ENCODE peak calls at places on chromosome 15, in five cellular contexts. One of them, this sample, is unnamed.

GRCh38 chr15:32802296-32802936 is 84.6 kb downstream of the GREM1 start:
- DNase-seq in hepatocyte: no peak
- DNase-seq in esophagus squamous epithelium: no peak
- DNase-seq in CD8-positive, alpha-beta memory T cell: no peak
- DNase-seq in left ventricle myocardium inferior: no peak
- DNase-seq in this sample: no peak

GRCh38 chr15:58182460-58183163 is 44.4 kb downstream of the AQP9 start:
- DNase-seq in hepatocyte: peak
- DNase-seq in esophagus squamous epithelium: no peak
- DNase-seq in CD8-positive, alpha-beta memory T cell: no peak
- DNase-seq in left ventricle myocardium inferior: peak
- DNase-seq in this sample: no peak

GRCh38 chr15:35657679-35658201 is 111.8 kb upstream of the DPH6 start:
- DNase-seq in hepatocyte: no peak
- DNase-seq in esophagus squamous epithelium: no peak
- DNase-seq in CD8-positive, alpha-beta memory T cell: no peak
- DNase-seq in left ventricle myocardium inferior: no peak
- DNase-seq in this sample: no peak

GRCh38 chr15:56393277-56393676 is 28.1 kb downstream of the TEX9 start:
- DNase-seq in hepatocyte: no peak
- DNase-seq in esophagus squamous epithelium: no peak
- DNase-seq in CD8-positive, alpha-beta memory T cell: no peak
- DNase-seq in left ventricle myocardium inferior: no peak
- DNase-seq in this sample: no peak

GRCh38 chr15:41832875-41833274 is 5.0 kb downstream of the JMJD7 start:
- DNase-seq in hepatocyte: no peak
- DNase-seq in esophagus squamous epithelium: no peak
- DNase-seq in CD8-positive, alpha-beta memory T cell: no peak
- DNase-seq in left ventricle myocardium inferior: no peak
- DNase-seq in this sample: no peak

GRCh38 chr15:98866503-98866902 is 141.1 kb downstream of the PGPEP1L start:
- DNase-seq in hepatocyte: no peak
- DNase-seq in esophagus squamous epithelium: no peak
- DNase-seq in CD8-positive, alpha-beta memory T cell: no peak
- DNase-seq in left ventricle myocardium inferior: no peak
- DNase-seq in this sample: no peak

GRCh38 chr15:71651750-71652186 is 158.6 kb upstream of the NR2E3 start:
- DNase-seq in hepatocyte: peak
- DNase-seq in esophagus squamous epithelium: no peak
- DNase-seq in CD8-positive, alpha-beta memory T cell: no peak
- DNase-seq in left ventricle myocardium inferior: no peak
- DNase-seq in this sample: no peak

GRCh38 chr15:45448066-45448510 is 69.7 kb upstream of the GATM start:
- DNase-seq in hepatocyte: no peak
- DNase-seq in esophagus squamous epithelium: no peak
- DNase-seq in CD8-positive, alpha-beta memory T cell: no peak
- DNase-seq in left ventricle myocardium inferior: no peak
- DNase-seq in this sample: no peak

GRCh38 chr15:96553931-96554330 is 223.4 kb downstream of the NR2F2 start:
- DNase-seq in hepatocyte: no peak
- DNase-seq in esophagus squamous epithelium: no peak
- DNase-seq in CD8-positive, alpha-beta memory T cell: no peak
- DNase-seq in left ventricle myocardium inferior: no peak
- DNase-seq in this sample: no peak

GRCh38 chr15:21269121-21269520 is 171.2 kb downstream of the POTEB3 start:
- DNase-seq in hepatocyte: peak
- DNase-seq in esophagus squamous epithelium: no peak
- DNase-seq in CD8-positive, alpha-beta memory T cell: no peak
- DNase-seq in left ventricle myocardium inferior: no peak
- DNase-seq in this sample: no peak

GRCh38 chr15:98954411-98954810 is 53.2 kb downstream of the PGPEP1L start:
- DNase-seq in hepatocyte: no peak
- DNase-seq in esophagus squamous epithelium: no peak
- DNase-seq in CD8-positive, alpha-beta memory T cell: no peak
- DNase-seq in left ventricle myocardium inferior: peak
- DNase-seq in this sample: no peak

GRCh38 chr15:88776646-88777045 is 26.6 kb upstream of the ACAN start:
- DNase-seq in hepatocyte: no peak
- DNase-seq in esophagus squamous epithelium: no peak
- DNase-seq in CD8-positive, alpha-beta memory T cell: no peak
- DNase-seq in left ventricle myocardium inferior: no peak
- DNase-seq in this sample: no peak

GRCh38 chr15:92822216-92823144 is 77.6 kb upstream of the CHD2 start:
- DNase-seq in hepatocyte: no peak
- DNase-seq in esophagus squamous epithelium: no peak
- DNase-seq in CD8-positive, alpha-beta memory T cell: no peak
- DNase-seq in left ventricle myocardium inferior: no peak
- DNase-seq in this sample: no peak

GRCh38 chr15:81751321-81751720 is 294.5 kb downstream of the MEX3B start:
- DNase-seq in hepatocyte: no peak
- DNase-seq in esophagus squamous epithelium: no peak
- DNase-seq in CD8-positive, alpha-beta memory T cell: no peak
- DNase-seq in left ventricle myocardium inferior: no peak
- DNase-seq in this sample: no peak

GRCh38 chr15:81744364-81744763 is 301.5 kb downstream of the MEX3B start:
- DNase-seq in hepatocyte: no peak
- DNase-seq in esophagus squamous epithelium: no peak
- DNase-seq in CD8-positive, alpha-beta memory T cell: no peak
- DNase-seq in left ventricle myocardium inferior: no peak
- DNase-seq in this sample: no peak

GRCh38 chr15:81749667-81750360 is 296.0 kb downstream of the MEX3B start:
- DNase-seq in hepatocyte: no peak
- DNase-seq in esophagus squamous epithelium: no peak
- DNase-seq in CD8-positive, alpha-beta memory T cell: no peak
- DNase-seq in left ventricle myocardium inferior: peak
- DNase-seq in this sample: no peak

GRCh38 chr15:81747477-81747876 is 298.3 kb downstream of the MEX3B start:
- DNase-seq in hepatocyte: no peak
- DNase-seq in esophagus squamous epithelium: no peak
- DNase-seq in CD8-positive, alpha-beta memory T cell: no peak
- DNase-seq in left ventricle myocardium inferior: no peak
- DNase-seq in this sample: no peak

DNA sequence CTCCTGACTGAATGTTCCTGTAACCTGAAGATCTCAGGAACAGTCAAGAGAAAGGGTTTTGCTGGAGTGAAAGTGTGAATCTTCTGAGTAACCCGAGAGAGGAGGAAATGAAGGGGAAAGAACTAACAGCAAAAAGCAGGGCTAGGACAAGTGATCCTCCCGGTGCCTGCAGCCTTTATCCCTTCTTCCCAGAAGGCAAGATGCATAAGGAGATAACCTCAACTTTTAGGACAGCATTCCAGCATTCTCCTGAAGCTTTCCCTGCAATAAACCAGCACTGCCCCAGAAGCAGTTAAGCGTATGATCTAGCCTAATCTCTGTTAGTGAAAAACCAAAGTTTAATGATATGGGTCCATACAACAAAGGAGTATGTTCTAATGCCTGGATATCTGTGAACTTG is 298.8 kb downstream of the MEX3B start:
- DNase-seq in hepatocyte: no peak
- DNase-seq in esophagus squamous epithelium: no peak
- DNase-seq in CD8-positive, alpha-beta memory T cell: no peak
- DNase-seq in left ventricle myocardium inferior: no peak
- DNase-seq in this sample: no peak
- H3K27ac ChIP-seq in hepatocyte: no peak
- H3K27ac ChIP-seq in esophagus squamous epithelium: no peak
- H3K27ac ChIP-seq in CD8-positive, alpha-beta memory T cell: no peak
- H3K27ac ChIP-seq in left ventricle myocardium inferior: no peak
- H3K27ac ChIP-seq in this sample: no peak

GRCh38 chr15:65044724-65045481 is at the start of gene SLC51B:
- DNase-seq in hepatocyte: peak
- DNase-seq in esophagus squamous epithelium: no peak
- DNase-seq in CD8-positive, alpha-beta memory T cell: no peak
- DNase-seq in left ventricle myocardium inferior: peak
- DNase-seq in this sample: no peak

GRCh38 chr15:65050270-65050669 is 5.1 kb downstream of the SLC51B start:
- DNase-seq in hepatocyte: no peak
- DNase-seq in esophagus squamous epithelium: no peak
- DNase-seq in CD8-positive, alpha-beta memory T cell: no peak
- DNase-seq in left ventricle myocardium inferior: no peak
- DNase-seq in this sample: no peak

GRCh38 chr15:65051266-65051665 is 6.1 kb downstream of the SLC51B start:
- DNase-seq in hepatocyte: no peak
- DNase-seq in esophagus squamous epithelium: no peak
- DNase-seq in CD8-positive, alpha-beta memory T cell: no peak
- DNase-seq in left ventricle myocardium inferior: no peak
- DNase-seq in this sample: no peak

GRCh38 chr15:65052956-65053355 is 7.8 kb downstream of the SLC51B start:
- DNase-seq in hepatocyte: no peak
- DNase-seq in esophagus squamous epithelium: no peak
- DNase-seq in CD8-positive, alpha-beta memory T cell: no peak
- DNase-seq in left ventricle myocardium inferior: no peak
- DNase-seq in this sample: no peak

DNA sequence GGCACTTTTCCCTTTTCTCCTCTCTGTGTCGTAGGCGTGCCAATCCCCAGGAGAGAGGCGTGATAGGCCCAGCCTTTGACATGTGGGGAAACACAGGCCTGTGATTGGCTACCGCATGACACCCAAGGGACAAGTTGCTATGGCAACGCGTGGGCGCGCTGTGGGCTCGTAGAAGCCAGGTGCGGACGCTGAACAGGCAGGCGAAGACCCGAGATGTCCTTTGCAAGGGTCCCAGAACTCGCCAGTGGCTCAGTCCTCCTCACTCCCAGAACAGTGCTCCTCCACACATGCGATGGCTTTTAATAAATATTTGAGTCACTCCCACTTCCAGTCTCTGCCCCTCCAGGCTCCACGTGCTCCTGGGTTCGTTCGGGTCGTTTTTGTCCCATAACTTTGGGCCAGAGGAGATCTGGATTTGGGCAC is 4.2 kb downstream of the SLC51B start:
- DNase-seq in hepatocyte: peak
- DNase-seq in esophagus squamous epithelium: peak
- DNase-seq in CD8-positive, alpha-beta memory T cell: peak
- DNase-seq in left ventricle myocardium inferior: peak
- DNase-seq in this sample: peak
- H3K27ac ChIP-seq in hepatocyte: no peak
- H3K27ac ChIP-seq in esophagus squamous epithelium: no peak
- H3K27ac ChIP-seq in CD8-positive, alpha-beta memory T cell: no peak
- H3K27ac ChIP-seq in left ventricle myocardium inferior: no peak
- H3K27ac ChIP-seq in this sample: no peak

GRCh38 chr15:67119238-67119846 is 53.9 kb downstream of the SMAD3 start:
- DNase-seq in hepatocyte: no peak
- DNase-seq in esophagus squamous epithelium: no peak
- DNase-seq in CD8-positive, alpha-beta memory T cell: no peak
- DNase-seq in left ventricle myocardium inferior: no peak
- DNase-seq in this sample: no peak
- H3K27ac ChIP-seq in hepatocyte: peak
- H3K27ac ChIP-seq in esophagus squamous epithelium: peak
- H3K27ac ChIP-seq in CD8-positive, alpha-beta memory T cell: no peak
- H3K27ac ChIP-seq in left ventricle myocardium inferior: peak
- H3K27ac ChIP-seq in this sample: no peak

GRCh38 chr15:43370310-43370974 is 401 bp downstream of the ZSCAN29 start:
- DNase-seq in hepatocyte: peak
- DNase-seq in esophagus squamous epithelium: no peak
- DNase-seq in CD8-positive, alpha-beta memory T cell: peak
- DNase-seq in left ventricle myocardium inferior: peak
- DNase-seq in this sample: no peak
- H3K27ac ChIP-seq in hepatocyte: peak
- H3K27ac ChIP-seq in esophagus squamous epithelium: peak
- H3K27ac ChIP-seq in CD8-positive, alpha-beta memory T cell: peak
- H3K27ac ChIP-seq in left ventricle myocardium inferior: peak
- H3K27ac ChIP-seq in this sample: peak

GRCh38 chr15:94027571-94027970 is 203.8 kb upstream of the MCTP2 start:
- DNase-seq in hepatocyte: no peak
- DNase-seq in esophagus squamous epithelium: no peak
- DNase-seq in CD8-positive, alpha-beta memory T cell: no peak
- DNase-seq in left ventricle myocardium inferior: no peak
- DNase-seq in this sample: no peak

GRCh38 chr15:94026458-94026967 is 204.8 kb upstream of the MCTP2 start:
- DNase-seq in hepatocyte: peak
- DNase-seq in esophagus squamous epithelium: no peak
- DNase-seq in CD8-positive, alpha-beta memory T cell: no peak
- DNase-seq in left ventricle myocardium inferior: no peak
- DNase-seq in this sample: no peak

GRCh38 chr15:94019062-94019461 is 212.3 kb upstream of the MCTP2 start:
- DNase-seq in hepatocyte: no peak
- DNase-seq in esophagus squamous epithelium: no peak
- DNase-seq in CD8-positive, alpha-beta memory T cell: no peak
- DNase-seq in left ventricle myocardium inferior: no peak
- DNase-seq in this sample: no peak

GRCh38 chr15:94021621-94022320 is 209.6 kb upstream of the MCTP2 start:
- DNase-seq in hepatocyte: no peak
- DNase-seq in esophagus squamous epithelium: no peak
- DNase-seq in CD8-positive, alpha-beta memory T cell: no peak
- DNase-seq in left ventricle myocardium inferior: no peak
- DNase-seq in this sample: no peak

DNA sequence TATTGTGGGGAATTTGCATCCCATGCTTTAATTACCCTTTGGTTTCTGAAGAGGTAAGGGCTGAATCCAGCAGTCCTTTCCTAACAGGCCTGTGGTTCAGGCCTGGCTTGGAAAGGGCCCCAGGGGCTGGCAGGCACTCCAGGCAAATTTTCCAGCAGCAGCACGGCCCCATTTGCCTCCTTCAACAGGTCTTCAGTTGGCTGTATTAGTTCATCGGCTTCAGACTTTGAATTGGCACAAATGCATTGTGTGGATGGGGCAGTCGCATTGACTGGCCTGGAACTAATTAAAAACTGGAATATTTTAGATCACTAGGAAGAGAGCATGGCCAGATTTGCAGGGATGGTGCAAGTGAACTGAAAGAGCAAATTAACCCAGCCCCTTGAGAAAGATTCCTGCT is 207.8 kb upstream of the MCTP2 start:
- DNase-seq in hepatocyte: no peak
- DNase-seq in esophagus squamous epithelium: no peak
- DNase-seq in CD8-positive, alpha-beta memory T cell: no peak
- DNase-seq in left ventricle myocardium inferior: no peak
- DNase-seq in this sample: no peak
- H3K27ac ChIP-seq in hepatocyte: no peak
- H3K27ac ChIP-seq in esophagus squamous epithelium: no peak
- H3K27ac ChIP-seq in CD8-positive, alpha-beta memory T cell: no peak
- H3K27ac ChIP-seq in left ventricle myocardium inferior: no peak
- H3K27ac ChIP-seq in this sample: no peak

DNA sequence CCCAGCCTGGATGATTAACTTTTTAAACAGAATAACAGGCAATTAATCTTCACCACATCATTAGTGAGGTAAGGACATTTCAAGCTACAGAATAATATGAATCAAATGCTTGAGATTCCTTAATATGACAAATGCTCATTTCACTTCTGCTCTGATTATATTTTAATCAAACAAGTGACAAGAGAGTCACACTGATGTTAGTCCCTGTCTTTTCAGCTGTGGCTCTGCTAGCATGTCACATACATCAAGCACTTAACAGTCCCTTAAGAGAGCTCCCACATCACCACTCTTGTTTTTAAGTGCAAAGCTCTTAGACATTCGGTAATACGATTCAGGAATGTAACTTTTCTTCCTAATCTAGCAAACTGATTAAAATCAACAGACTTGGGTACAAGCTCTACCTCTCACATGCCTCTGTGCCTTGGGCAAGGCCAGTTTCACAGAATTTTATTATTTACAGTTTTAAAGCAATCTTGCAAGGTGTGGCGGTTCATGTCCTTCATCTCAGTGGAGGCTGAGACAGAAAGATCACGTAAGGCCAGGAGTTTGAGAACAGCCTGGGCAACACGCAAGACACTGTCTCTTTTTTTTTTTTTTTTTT is 78.2 kb downstream of the LDHAL6B start:
- DNase-seq in hepatocyte: no peak
- DNase-seq in esophagus squamous epithelium: no peak
- DNase-seq in CD8-positive, alpha-beta memory T cell: no peak
- DNase-seq in left ventricle myocardium inferior: no peak
- DNase-seq in this sample: no peak
- H3K27ac ChIP-seq in hepatocyte: peak
- H3K27ac ChIP-seq in esophagus squamous epithelium: no peak
- H3K27ac ChIP-seq in CD8-positive, alpha-beta memory T cell: no peak
- H3K27ac ChIP-seq in left ventricle myocardium inferior: no peak
- H3K27ac ChIP-seq in this sample: no peak

GRCh38 chr15:60528530-60528929 is 49.6 kb upstream of the ICE2 start:
- DNase-seq in hepatocyte: no peak
- DNase-seq in esophagus squamous epithelium: no peak
- DNase-seq in CD8-positive, alpha-beta memory T cell: no peak
- DNase-seq in left ventricle myocardium inferior: no peak
- DNase-seq in this sample: no peak
- H3K27ac ChIP-seq in hepatocyte: no peak
- H3K27ac ChIP-seq in esophagus squamous epithelium: no peak
- H3K27ac ChIP-seq in CD8-positive, alpha-beta memory T cell: no peak
- H3K27ac ChIP-seq in left ventricle myocardium inferior: no peak
- H3K27ac ChIP-seq in this sample: no peak

This sample was measured in CD8-positive, alpha-beta T cell.